ENCODE peak calls at places on chromosomes 1 and 21, in seven cellular contexts. D, J, M, K, A, Q and X are unnamed samples.

GRCh38 chr1:39130297-39130696 is 74.2 kb upstream of the MACF1 start:
- DNase-seq in K (no peak), M (no peak), Q (no peak), D (no peak), A (peak), J (peak), X (peak)

GRCh38 chr1:91732291-91732953 is 153.5 kb downstream of the TGFBR3 start:
- DNase-seq in K (no peak), A (peak), D (no peak), M (no peak), J (peak), Q (peak), X (peak)

GRCh38 chr1:22111620-22112019 is 31.3 kb downstream of the WNT4 start:
- DNase-seq in A (peak), Q (no peak), D (no peak), J (peak), K (no peak), M (no peak), X (peak)

GRCh38 chr1:213419369-213420030 is 368.5 kb downstream of the RPS6KC1 start:
- DNase-seq in A (no peak), D (no peak), M (no peak), J (peak), Q (no peak), K (no peak), X (no peak)

GRCh38 chr1:202857136-202857610 is 31.8 kb downstream of the RABIF start:
- DNase-seq in J (no peak), M (no peak), A (no peak), D (no peak), K (no peak), Q (no peak), X (no peak)

GRCh38 chr1:15741183-15741850 is 982 bp upstream of the TMEM82 start:
- DNase-seq in K (peak), M (peak), J (peak), A (peak), Q (peak), D (no peak), X (peak)

GRCh38 chr21:40299441-40299840 is 432.2 kb downstream of the PCP4 start:
- DNase-seq in J (no peak), M (no peak), A (no peak), Q (no peak), K (no peak), D (no peak), X (no peak)

GRCh38 chr1:45326627-45327591 is at the start of gene HPDL:
- DNase-seq in J (peak), D (no peak), M (peak), K (peak), A (no peak), Q (peak), X (peak)

GRCh38 chr1:158931055-158931737 is at the start of gene PYHIN1:
- DNase-seq in M (no peak), Q (peak), D (no peak), A (no peak), J (no peak), K (peak), X (no peak)

GRCh38 chr1:60762176-60762575 is 320.2 kb upstream of the NFIA start:
- DNase-seq in Q (no peak), K (no peak), J (peak), D (no peak), M (no peak), A (no peak), X (peak)

GRCh38 chr1:178052650-178053461 is 41.0 kb upstream of the RASAL2 start:
- DNase-seq in D (no peak), A (no peak), J (peak), M (no peak), Q (no peak), K (no peak), X (peak)

GRCh38 chr1:46487818-46488218 is 1.8 kb upstream of the DMBX1 start:
- DNase-seq in K (no peak), D (no peak), Q (no peak), J (peak), A (no peak), M (no peak), X (no peak)

GRCh38 chr1:33623811-33624210 is 151.4 kb downstream of the ZSCAN20 start:
- DNase-seq in K (no peak), M (no peak), A (no peak), Q (no peak), D (no peak), J (peak), X (no peak)

GRCh38 chr1:1752671-1753606 is 25.3 kb downstream of the NADK start:
- DNase-seq in Q (no peak), J (no peak), D (no peak), K (no peak), A (no peak), M (no peak), X (no peak)

GRCh38 chr1:180169641-180170155 is 15.0 kb downstream of the QSOX1 start:
- DNase-seq in J (no peak), A (no peak), Q (no peak), D (no peak), K (no peak), M (no peak), X (no peak)

GRCh38 chr1:28865997-28866650 is 48.2 kb upstream of the EPB41 start:
- DNase-seq in D (no peak), M (no peak), K (no peak), J (no peak), Q (no peak), A (no peak), X (no peak)

GRCh38 chr1:109242387-109242786 is 7.0 kb upstream of the CELSR2 start:
- DNase-seq in A (no peak), J (peak), M (no peak), K (no peak), Q (no peak), D (no peak), X (no peak)

GRCh38 chr1:2555634-2556276 is 416 bp upstream of the TNFRSF14 start:
- DNase-seq in J (peak), M (peak), D (peak), K (peak), A (peak), Q (peak), X (no peak)

GRCh38 chr1:107419003-107419402 is 278.2 kb downstream of the NTNG1 start:
- DNase-seq in A (no peak), D (no peak), M (no peak), Q (no peak), K (no peak), J (no peak), X (no peak)

GRCh38 chr1:103516693-103517092 is 8.8 kb upstream of the RNPC3 start:
- DNase-seq in D (no peak), M (no peak), J (peak), K (no peak), A (peak), Q (no peak), X (peak)

GRCh38 chr1:153643100-153643499 is 9.2 kb downstream of the CHTOP start:
- DNase-seq in A (no peak), M (no peak), J (no peak), Q (no peak), D (no peak), K (no peak), X (no peak)

GRCh38 chr1:216604771-216605170 is 118.5 kb downstream of the ESRRG start:
- DNase-seq in A (no peak), M (no peak), Q (no peak), J (no peak), D (no peak), K (no peak), X (no peak)

GRCh38 chr1:222043444-222044292 is 301.8 kb upstream of the DUSP10 start:
- DNase-seq in Q (no peak), A (peak), M (no peak), D (no peak), K (no peak), J (peak), X (peak)

GRCh38 chr1:10815863-10816195 is 19.4 kb upstream of the CASZ1 start:
- DNase-seq in M (no peak), K (no peak), Q (no peak), A (no peak), D (no peak), J (no peak), X (no peak)

GRCh38 chr1:96843196-96843595 is 121.6 kb downstream of the PTBP2 start:
- DNase-seq in M (no peak), D (no peak), K (no peak), A (peak), J (peak), Q (no peak), X (peak)

GRCh38 chr1:220426989-220427388 is 100.9 kb upstream of the MARK1 start:
- DNase-seq in M (no peak), J (no peak), Q (no peak), K (no peak), D (no peak), A (no peak), X (no peak)

GRCh38 chr1:224922404-224923164 is 6.9 kb upstream of the DNAH14 start:
- DNase-seq in K (no peak), Q (no peak), J (peak), M (peak), D (no peak), A (peak), X (peak)

GRCh38 chr1:108639899-108640560 is 20.9 kb downstream of the HENMT1 start:
- DNase-seq in Q (peak), M (no peak), A (no peak), J (no peak), K (peak), D (no peak), X (no peak)

GRCh38 chr1:37474051-37474696 is at the start of gene ZC3H12A:
- DNase-seq in M (peak), D (peak), K (peak), Q (peak), A (peak), J (peak), X (peak)

GRCh38 chr21:41121785-41122415 is 46.1 kb upstream of the BACE2 start:
- DNase-seq in J (peak), A (peak), M (peak), D (no peak), Q (no peak), K (peak), X (peak)

GRCh38 chr1:2592672-2593071 is 6.1 kb downstream of the PRXL2B start:
- DNase-seq in A (no peak), M (no peak), D (peak), J (no peak), Q (peak), K (no peak), X (no peak)

GRCh38 chr1:6179564-6180175 is 451 bp downstream of the CHD5 start:
- DNase-seq in A (no peak), Q (no peak), D (no peak), J (no peak), M (no peak), K (no peak), X (no peak)

GRCh38 chr1:38789498-38790169 is 69.9 kb downstream of the RRAGC start:
- DNase-seq in D (no peak), M (no peak), A (no peak), K (no peak), J (no peak), Q (no peak), X (no peak)

GRCh38 chr1:84257617-84258016 is 43.9 kb upstream of the SAMD13 start:
- DNase-seq in A (no peak), K (no peak), J (no peak), M (no peak), Q (no peak), D (no peak), X (no peak)

GRCh38 chr1:195394567-195394966 is 1213.7 kb downstream of the KCNT2 start:
- DNase-seq in Q (no peak), D (no peak), M (no peak), J (peak), K (no peak), A (no peak), X (no peak)

GRCh38 chr1:18385239-18385790 is 95.4 kb upstream of the KLHDC7A start:
- DNase-seq in D (no peak), J (no peak), Q (no peak), A (no peak), M (no peak), K (no peak), X (no peak)

GRCh38 chr1:40133122-40133665 is 28.0 kb upstream of the RLF start:
- DNase-seq in M (no peak), K (no peak), J (peak), D (no peak), Q (no peak), A (no peak), X (no peak)